ENCODE peak calls at places on chromosome 19, in four cellular contexts. Y, X, F and M are unnamed samples.

GRCh38 chr19:15780595-15781418 is 6.7 kb upstream of the OR10H5 start:
- DNase-seq in Y (peak), X (peak), F (no peak), M (no peak)

GRCh38 chr19:46218160-46218559 is 11.4 kb upstream of the IGFL1 start:
- DNase-seq in Y (no peak), X (no peak), F (no peak), M (no peak)

GRCh38 chr19:5214371-5214770 is 126.2 kb downstream of the PTPRS start:
- DNase-seq in Y (no peak), X (no peak), F (no peak), M (no peak)

GRCh38 chr19:4115050-4115817 is 8.7 kb downstream of the MAP2K2 start:
- DNase-seq in Y (no peak), X (no peak), F (peak), M (no peak)

GRCh38 chr19:35083678-35084077 is 31.9 kb upstream of the FXYD3 start:
- DNase-seq in Y (no peak), X (no peak), F (no peak), M (no peak)

GRCh38 chr19:35073516-35073915 is 32.0 kb downstream of the HPN start:
- DNase-seq in Y (no peak), X (no peak), F (no peak), M (no peak)

GRCh38 chr19:31518626-31519025 is 169.4 kb upstream of the TSHZ3 start:
- DNase-seq in Y (no peak), X (peak), F (no peak), M (no peak)

GRCh38 chr19:19540707-19541515 is 2.8 kb downstream of the CILP2 start:
- DNase-seq in Y (peak), X (peak), F (peak), M (peak)

GRCh38 chr19:13597625-13598024 is 91.3 kb upstream of the CACNA1A start:
- DNase-seq in Y (peak), X (peak), F (peak), M (no peak)

GRCh38 chr19:28601723-28602440 is 611.1 kb downstream of the UQCRFS1 start:
- DNase-seq in Y (no peak), X (peak), F (no peak), M (no peak)

GRCh38 chr19:5341981-5342380 is 1.4 kb upstream of the PTPRS start:
- DNase-seq in Y (no peak), X (no peak), F (no peak), M (no peak)

GRCh38 chr19:51371186-51371690 is 1.2 kb downstream of the NKG7 start:
- DNase-seq in Y (no peak), X (no peak), F (no peak), M (no peak)

GRCh38 chr19:50669319-50670101 is 20.3 kb downstream of the C19orf81 start:
- DNase-seq in Y (no peak), X (no peak), F (no peak), M (no peak)

GRCh38 chr19:46493236-46494114 is 2.2 kb downstream of the PNMA8B start:
- DNase-seq in Y (no peak), X (no peak), F (peak), M (no peak)

GRCh38 chr19:41377977-41378707 is 1.8 kb downstream of the TMEM91 start:
- DNase-seq in Y (no peak), X (no peak), F (no peak), M (no peak)

GRCh38 chr19:7159105-7159933 is 89.8 kb downstream of the ZNF557 start:
- DNase-seq in Y (no peak), X (peak), F (no peak), M (no peak)
- H3K27ac ChIP-seq in Y (peak), X (no peak), F (no peak), M (no peak)

GRCh38 chr19:17114414-17114831 is 38.8 kb downstream of the MYO9B start:
- DNase-seq in Y (peak), X (peak), F (no peak), M (peak)

GRCh38 chr19:17112271-17112670 is 36.7 kb downstream of the MYO9B start:
- DNase-seq in Y (no peak), X (no peak), F (no peak), M (no peak)

GRCh38 chr19:17111766-17112165 is 36.2 kb downstream of the MYO9B start:
- DNase-seq in Y (no peak), X (no peak), F (no peak), M (no peak)

GRCh38 chr19:17112700-17113099 is 37.1 kb downstream of the MYO9B start:
- DNase-seq in Y (no peak), X (no peak), F (no peak), M (no peak)

GRCh38 chr19:17113127-17113785 is 37.7 kb downstream of the MYO9B start:
- DNase-seq in Y (no peak), X (no peak), F (no peak), M (no peak)
- H3K27ac ChIP-seq in Y (peak), X (peak), F (no peak), M (no peak)

GRCh38 chr19:38534574-38534973 is 83.2 kb downstream of the MAP4K1 start:
- DNase-seq in Y (no peak), X (no peak), F (no peak), M (no peak)

GRCh38 chr19:38538386-38538785 is 79.4 kb downstream of the MAP4K1 start:
- DNase-seq in Y (no peak), X (no peak), F (no peak), M (no peak)

GRCh38 chr19:38532939-38533338 is 84.8 kb downstream of the MAP4K1 start:
- DNase-seq in Y (no peak), X (no peak), F (no peak), M (no peak)

GRCh38 chr19:38537071-38537847 is 80.5 kb downstream of the MAP4K1 start:
- DNase-seq in Y (no peak), X (no peak), F (no peak), M (no peak)

DNA sequence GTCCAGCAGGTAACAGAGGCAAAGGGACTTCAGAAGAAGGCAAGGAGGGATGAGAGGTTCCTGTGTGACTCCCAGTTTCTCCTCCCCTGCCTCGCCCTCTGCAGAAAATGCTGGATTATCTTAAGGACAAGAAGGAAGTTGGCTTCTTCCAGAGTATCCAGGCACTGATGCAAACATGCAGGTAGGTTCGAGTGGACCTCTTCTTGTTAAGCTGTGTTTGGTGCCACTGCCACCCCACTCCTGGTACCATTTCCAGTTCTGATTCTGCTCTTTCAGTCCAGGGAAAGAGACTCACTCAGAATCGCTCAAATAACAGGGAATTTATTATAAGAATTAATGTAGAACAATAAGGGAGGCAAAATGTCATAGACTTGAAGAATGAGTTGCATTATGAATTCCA is 82.5 kb downstream of the MAP4K1 start:
- DNase-seq in Y (no peak), X (no peak), F (no peak), M (no peak)
- H3K27ac ChIP-seq in Y (no peak), X (no peak), F (no peak), M (no peak)

GRCh38 chr19:728011-728410 is 19.3 kb downstream of the PALM start:
- DNase-seq in Y (no peak), X (no peak), F (no peak), M (no peak)
- H3K27ac ChIP-seq in Y (peak), X (no peak), F (no peak), M (no peak)

GRCh38 chr19:17829855-17830566 is 8.7 kb upstream of the INSL3 start:
- DNase-seq in Y (no peak), X (peak), F (no peak), M (no peak)
- H3K27ac ChIP-seq in Y (no peak), X (no peak), F (no peak), M (peak)

GRCh38 chr19:29926801-29927200 is 15.2 kb upstream of the URI1 start:
- DNase-seq in Y (no peak), X (no peak), F (no peak), M (no peak)
- H3K27ac ChIP-seq in Y (no peak), X (no peak), F (no peak), M (no peak)

GRCh38 chr19:12052571-12053169 is at the start of gene ZNF878:
- DNase-seq in Y (peak), X (peak), F (no peak), M (no peak)

GRCh38 chr19:12052057-12052570 is 647 bp downstream of the ZNF878 start:
- DNase-seq in Y (no peak), X (no peak), F (no peak), M (no peak)

DNA sequence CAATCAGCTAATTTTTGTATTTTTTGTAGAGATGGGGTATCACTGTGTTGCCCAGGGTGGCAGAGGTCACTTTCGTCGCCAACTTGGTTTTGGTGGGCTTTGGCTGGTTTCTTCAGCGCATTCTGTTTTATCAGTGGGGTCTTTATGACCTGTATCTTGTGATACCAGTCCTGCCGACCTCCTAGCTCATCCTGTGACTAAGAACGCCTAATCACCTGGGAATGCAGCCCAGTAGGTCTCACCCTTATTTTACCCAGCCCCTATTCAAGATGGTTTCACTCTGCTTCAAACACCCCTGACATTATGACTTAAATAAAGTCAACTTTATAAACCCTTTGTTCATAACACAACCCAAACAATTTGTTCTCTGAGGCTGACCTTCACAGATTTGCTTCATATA is 3.0 kb upstream of the ZNF878 start:
- DNase-seq in Y (no peak), X (peak), F (no peak), M (no peak)
- H3K27ac ChIP-seq in Y (no peak), X (no peak), F (no peak), M (no peak)